ENCODE peak calls at places on chromosomes 7 and 10, in nine cellular contexts. P, A, G, W, N, X, E, Z and B are unnamed samples.
A peak's percentile ranks its signal among the peaks of the same experiment; 100 is the strongest.

GRCh38 chr7:37987732-37988131 is 67.3 kb downstream of the EPDR1 start:
- DNase-seq in W (no peak), A (no peak), G (no peak), P (no peak), N (peak; percentile 16), E (no peak), X (no peak), Z (no peak), B (no peak)

GRCh38 chr10:71729023-71729649 is 9.6 kb upstream of the C10orf105 start:
- DNase-seq in W (peak; percentile 90), E (no peak), A (no peak), G (no peak), Z (peak; percentile 70), N (peak; percentile 67), X (no peak), P (peak; percentile 73), B (no peak)

GRCh38 chr10:99905971-99906370 is 103.8 kb downstream of the DNMBP start:
- DNase-seq in W (no peak), A (no peak), P (no peak), G (no peak), E (no peak), X (no peak), N (no peak), Z (no peak), B (no peak)

GRCh38 chr10:67925449-67926005 is 41.1 kb downstream of the SIRT1 start:
- DNase-seq in E (no peak), N (no peak), P (no peak), Z (no peak), X (no peak), A (no peak), G (no peak), W (no peak), B (no peak)

GRCh38 chr10:16943301-16944080 is 126.3 kb upstream of the RSU1 start:
- DNase-seq in W (no peak), X (no peak), N (no peak), Z (no peak), G (no peak), A (peak; percentile 33), E (no peak), P (no peak), B (no peak)

GRCh38 chr7:76424413-76425111 is at the start of gene ZP3:
- DNase-seq in W (peak; percentile 21), Z (no peak), A (no peak), X (no peak), G (no peak), P (no peak), N (no peak), E (no peak), B (no peak)

GRCh38 chr10:93806882-93807281 is 49.1 kb downstream of the LGI1 start:
- DNase-seq in Z (peak; percentile 63), G (no peak), W (no peak), X (no peak), A (no peak), P (no peak), N (no peak), E (no peak), B (no peak)

GRCh38 chr7:43113622-43114450 is 1.4 kb downstream of the HECW1 start:
- DNase-seq in X (no peak), N (no peak), G (no peak), A (peak; percentile 10), W (no peak), Z (no peak), E (no peak), P (no peak), B (no peak)

GRCh38 chr10:50516161-50516560 is 107.6 kb downstream of the SGMS1 start:
- DNase-seq in A (no peak), G (no peak), N (no peak), W (no peak), X (no peak), Z (no peak), E (no peak), P (no peak), B (no peak)

GRCh38 chr7:133079296-133079695 is 2.6 kb downstream of the CHCHD3 start:
- DNase-seq in E (no peak), G (no peak), X (no peak), A (no peak), W (no peak), Z (no peak), N (no peak), P (no peak), B (no peak)

GRCh38 chr10:42638821-42639270 is 476 bp upstream of the ZNF33B start:
- DNase-seq in W (no peak), N (no peak), A (no peak), P (no peak), G (no peak), E (no peak), X (no peak), Z (no peak), B (no peak)

GRCh38 chr7:64965594-64965993 is 25.2 kb downstream of the ZNF117 start:
- DNase-seq in A (no peak), N (no peak), X (no peak), P (no peak), E (no peak), G (no peak), Z (no peak), W (no peak), B (no peak)

GRCh38 chr10:44963772-44964633 is 4.4 kb downstream of the RASSF4 start:
- DNase-seq in G (no peak), E (no peak), Z (peak; percentile 79), A (peak; percentile 58), W (peak; percentile 84), P (peak; percentile 85), X (no peak), N (no peak), B (no peak)

GRCh38 chr7:54888067-54888735 is 129.2 kb upstream of the SEC61G start:
- DNase-seq in Z (no peak), P (no peak), A (no peak), E (no peak), N (no peak), X (no peak), W (no peak), G (peak; percentile 11), B (no peak)

GRCh38 chr10:104274762-104275721 is 6.1 kb downstream of the GSTO2 start:
- DNase-seq in Z (no peak), A (peak; percentile 49), N (peak; percentile 57), E (peak; percentile 60), X (no peak), P (peak; percentile 76), W (peak; percentile 87), G (peak; percentile 78), B (peak; percentile 51)

GRCh38 chr10:120998251-120998650 is 147.1 kb downstream of the WDR11 start:
- DNase-seq in G (no peak), P (no peak), X (no peak), Z (no peak), W (no peak), N (no peak), A (no peak), E (no peak), B (no peak)

GRCh38 chr10:77085344-77085743 is 552.3 kb downstream of the KCNMA1 start:
- DNase-seq in E (no peak), Z (no peak), P (no peak), G (no peak), W (no peak), A (no peak), X (no peak), N (no peak), B (no peak)

GRCh38 chr7:45027774-45028114 is 27.7 kb downstream of the CCM2 start:
- DNase-seq in E (no peak), P (no peak), X (no peak), W (no peak), Z (no peak), N (no peak), A (no peak), G (no peak), B (no peak)
- H3K4me3 ChIP-seq in E (peak overlapping the region; percentile 87), P (peak overlapping the region; percentile 50), X (peak overlapping the region; percentile 32), W (peak overlapping the region; percentile 61), Z (no peak overlapping the region), N (no peak overlapping the region), A (no peak overlapping the region), G (no peak overlapping the region), B (peak overlapping the region; percentile 100)

DNA sequence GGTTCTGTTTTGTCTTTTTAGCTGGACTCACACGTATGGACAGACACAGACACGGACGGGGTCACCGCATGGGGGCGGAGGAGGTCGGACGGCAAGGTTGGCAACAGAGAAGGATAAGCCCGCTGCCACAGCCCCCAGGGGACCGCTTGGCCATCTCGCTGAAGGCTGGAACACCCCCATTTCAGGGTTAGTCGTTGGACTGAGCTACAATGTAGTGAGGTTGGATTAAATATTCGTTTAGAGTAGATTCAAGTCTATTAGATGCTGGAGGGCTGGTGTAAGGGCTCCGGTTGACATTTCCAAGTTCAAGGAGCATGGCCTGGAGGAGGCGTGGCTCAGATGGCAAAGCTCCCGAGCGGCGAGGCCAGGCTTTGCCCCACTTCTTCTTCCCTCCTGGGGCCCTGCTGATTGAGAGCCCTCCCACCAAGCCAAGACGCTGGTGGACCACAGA is 35.2 kb downstream of the PPIF start:
- DNase-seq in W (peak; percentile 54), P (peak; percentile 42), A (no peak), G (no peak), N (no peak), X (peak; percentile 78), Z (peak; percentile 59), E (peak; percentile 15), B (no peak)
- H3K27ac ChIP-seq in W (peak overlapping the region; percentile 4), P (no peak overlapping the region), A (peak overlapping the region; percentile 64), G (no peak overlapping the region), N (peak overlapping the region; percentile 55), X (peak overlapping the region; percentile 41), Z (peak overlapping the region; percentile 69), E (no peak overlapping the region), B (no peak overlapping the region)

DNA sequence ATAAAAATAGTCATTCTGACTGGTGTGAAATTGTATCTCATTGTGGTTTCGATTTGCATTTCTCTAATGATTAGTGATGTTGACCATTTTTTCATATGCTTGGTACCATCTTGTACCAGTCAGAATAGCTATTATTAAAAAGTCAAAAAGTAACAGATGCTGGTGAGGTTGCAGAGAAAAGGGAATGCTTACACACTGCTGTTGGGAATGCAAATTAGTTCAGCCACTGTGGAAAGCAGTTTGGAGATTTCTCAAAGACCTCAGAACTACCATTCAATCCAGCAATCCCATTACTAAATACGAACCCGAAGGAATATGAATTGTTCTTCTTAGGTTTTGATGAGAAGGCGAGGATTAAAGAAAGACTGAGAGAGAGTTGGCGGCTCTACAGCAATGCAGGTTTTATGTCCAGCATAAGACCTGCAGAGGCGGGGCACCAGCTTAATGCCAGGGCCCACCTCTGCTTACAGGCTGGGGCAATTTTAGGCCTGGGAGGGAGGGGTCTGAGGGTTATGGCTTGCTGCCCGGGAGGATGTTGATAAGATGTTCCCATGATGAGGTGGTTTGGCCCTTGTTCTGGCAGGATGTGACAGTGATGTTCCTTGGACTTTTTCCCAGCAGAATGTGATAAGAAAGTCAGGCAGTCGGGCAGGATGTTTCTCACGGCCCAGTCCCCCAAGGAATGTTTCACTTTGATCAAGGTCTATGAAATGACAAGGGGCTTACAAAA is 74.4 kb downstream of the MEST start:
- DNase-seq in X (no peak), Z (peak; percentile 82), P (no peak), W (peak; percentile 63), G (no peak), E (no peak), A (peak; percentile 62), N (no peak), B (no peak)
- H3K4me3 ChIP-seq in X (no peak overlapping the region), Z (no peak overlapping the region), P (no peak overlapping the region), W (no peak overlapping the region), G (no peak overlapping the region), E (no peak overlapping the region), A (no peak overlapping the region), N (no peak overlapping the region), B (no peak overlapping the region)

DNA sequence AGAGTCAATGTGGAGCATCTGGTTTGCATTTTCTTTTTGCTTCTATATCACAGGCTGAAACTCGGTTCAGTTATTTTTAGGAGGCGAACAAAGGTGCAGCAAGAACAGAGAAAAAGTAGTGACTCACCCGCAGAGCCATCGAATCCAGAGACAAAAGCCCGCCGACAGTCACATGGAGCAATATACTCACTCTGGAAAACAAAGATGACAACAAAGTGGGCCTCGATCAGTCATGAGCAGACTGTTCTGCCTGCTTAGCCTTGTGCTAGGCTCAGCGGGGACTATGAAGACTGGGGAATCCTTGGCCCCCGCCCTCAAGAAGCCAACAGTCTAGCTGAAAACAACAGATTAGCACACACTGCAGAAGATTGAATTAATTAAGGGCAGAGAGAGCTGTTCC is 30.4 kb downstream of the XPNPEP1 start:
- DNase-seq in X (peak; percentile 84), P (no peak), A (no peak), N (no peak), E (no peak), Z (no peak), W (no peak), G (no peak), B (no peak)
- H3K27ac ChIP-seq in X (peak overlapping the region; percentile 79), P (no peak overlapping the region), A (no peak overlapping the region), N (no peak overlapping the region), E (no peak overlapping the region), Z (peak overlapping the region; percentile 74), W (no peak overlapping the region), G (no peak overlapping the region), B (no peak overlapping the region)